ENCODE peak calls at places on chromosomes 6 and 20, in four cellular contexts. P is MM.1S, R is spleen, D is fibroblast of pulmonary artery. W is an unnamed sample.

GRCh38 chr6:131976545-131977061 is 25.4 kb upstream of the CCN2 start:
- DNase-seq in P (no peak), R (no peak), D (peak), W (no peak)

GRCh38 chr6:70669133-70669532 is 1.4 kb downstream of the SMAP1 start:
- DNase-seq in P (no peak), R (no peak), D (no peak), W (no peak)

GRCh38 chr6:111361648-111362047 is 121.4 kb downstream of the REV3L start:
- DNase-seq in P (no peak), R (no peak), D (peak), W (no peak)

GRCh38 chr6:144737998-144738397 is 452.9 kb downstream of the UTRN start:
- DNase-seq in P (no peak), R (no peak), D (no peak), W (no peak)

GRCh38 chr20:49794336-49795124 is 18.1 kb upstream of the SLC9A8 start:
- DNase-seq in P (no peak), R (no peak), D (no peak), W (no peak)

GRCh38 chr6:46655803-46656202 is 3.0 kb downstream of the SLC25A27 start:
- DNase-seq in P (no peak), R (no peak), D (no peak), W (no peak)

GRCh38 chr20:36854343-36855240 is 21.3 kb upstream of the TLDC2 start:
- DNase-seq in P (no peak), R (no peak), D (no peak), W (no peak)

GRCh38 chr6:108805611-108806181 is 42.5 kb upstream of the ARMC2 start:
- DNase-seq in P (no peak), R (no peak), D (no peak), W (no peak)

GRCh38 chr6:4441981-4442434 is 306.6 kb upstream of the ECI2 start:
- DNase-seq in P (no peak), R (no peak), D (peak), W (no peak)

GRCh38 chr6:130132286-130132701 is 90.5 kb downstream of the SAMD3 start:
- DNase-seq in P (no peak), R (no peak), D (no peak), W (no peak)

GRCh38 chr6:134035823-134036296 is 16.6 kb downstream of the SLC2A12 start:
- DNase-seq in P (peak), R (no peak), D (peak), W (no peak)

GRCh38 chr6:99353126-99353525 is 3.7 kb upstream of the FAXC start:
- DNase-seq in P (no peak), R (no peak), D (peak), W (no peak)

GRCh38 chr20:50172347-50173013 is 18.1 kb upstream of the CEBPB start:
- DNase-seq in P (no peak), R (peak), D (peak), W (no peak)

GRCh38 chr6:48560408-48560807 is 449.4 kb upstream of the PTCHD4 start:
- DNase-seq in P (no peak), R (no peak), D (peak), W (no peak)

GRCh38 chr20:44109951-44110361 is 77.0 kb downstream of the JPH2 start:
- DNase-seq in P (no peak), R (no peak), D (peak), W (no peak)

GRCh38 chr20:2341336-2341735 is 39.4 kb upstream of the TGM6 start:
- DNase-seq in P (no peak), R (no peak), D (no peak), W (no peak)

GRCh38 chr6:1187293-1188131 is 124.4 kb upstream of the FOXQ1 start:
- DNase-seq in P (no peak), R (no peak), D (no peak), W (no peak)

GRCh38 chr6:49787176-49787575 is at the start of gene PGK2:
- DNase-seq in P (peak), R (no peak), D (no peak), W (no peak)

GRCh38 chr6:52514514-52514913 is 62.3 kb downstream of the TRAM2 start:
- DNase-seq in P (no peak), R (no peak), D (peak), W (no peak)

GRCh38 chr6:25956231-25956630 is 6.4 kb upstream of the TRIM38 start:
- DNase-seq in P (no peak), R (no peak), D (no peak), W (no peak)

GRCh38 chr20:33915726-33916331 is 77.9 kb upstream of the RALY start:
- DNase-seq in P (peak), R (peak), D (peak), W (no peak)

GRCh38 chr6:1363729-1364572 is 25.4 kb upstream of the FOXF2 start:
- DNase-seq in P (no peak), R (no peak), D (no peak), W (no peak)

GRCh38 chr6:28353981-28354676 is 4.4 kb downstream of the ZKSCAN3 start:
- DNase-seq in P (no peak), R (no peak), D (peak), W (no peak)

GRCh38 chr6:25713802-25714201 is 40.7 kb upstream of the SLC17A4 start:
- DNase-seq in P (no peak), R (no peak), D (peak), W (no peak)

GRCh38 chr6:71459162-71459561 is 170.6 kb downstream of the OGFRL1 start:
- DNase-seq in P (no peak), R (no peak), D (no peak), W (no peak)

GRCh38 chr6:77136086-77136485 is 327.2 kb downstream of the HTR1B start:
- DNase-seq in P (no peak), R (no peak), D (no peak), W (no peak)

GRCh38 chr20:22746957-22747356 is 162.6 kb upstream of the FOXA2 start:
- DNase-seq in P (no peak), R (no peak), D (no peak), W (no peak)

GRCh38 chr6:154488802-154489437 is 21.6 kb downstream of the CNKSR3 start:
- DNase-seq in P (no peak), R (no peak), D (peak), W (no peak)

GRCh38 chr6:90384720-90385119 is 88.1 kb upstream of the BACH2 start:
- DNase-seq in P (no peak), R (no peak), D (no peak), W (no peak)

GRCh38 chr6:164396071-164397047 is 913.0 kb downstream of the C6orf118 start:
- DNase-seq in P (peak), R (no peak), D (no peak), W (no peak)

GRCh38 chr6:16761469-16762264 is 407 bp upstream of the ATXN1 start:
- DNase-seq in P (peak), R (peak), D (peak), W (peak)
- TF ChIP-seq CTCF in P (peak), R (peak), D (no peak), W (peak)

GRCh38 chr20:61872371-61872900 is 193.2 kb downstream of the TAF4 start:
- DNase-seq in P (no peak), R (no peak), D (no peak), W (no peak)

GRCh38 chr20:61875996-61876395 is 189.7 kb downstream of the TAF4 start:
- DNase-seq in P (no peak), R (no peak), D (no peak), W (no peak)

GRCh38 chr20:61873651-61874420 is 191.8 kb downstream of the TAF4 start:
- DNase-seq in P (no peak), R (no peak), D (no peak), W (no peak)

GRCh38 chr20:61875221-61875885 is 190.3 kb downstream of the TAF4 start:
- DNase-seq in P (no peak), R (no peak), D (no peak), W (no peak)

GRCh38 chr20:61874421-61875068 is 191.1 kb downstream of the TAF4 start:
- DNase-seq in P (no peak), R (no peak), D (no peak), W (no peak)
- TF ChIP-seq CTCF in P (no peak), R (no peak), D (no peak), W (peak)

GRCh38 chr6:55293116-55293515 is 34.2 kb upstream of the GFRAL start:
- DNase-seq in P (peak), R (no peak), D (peak), W (no peak)
- TF ChIP-seq CTCF in P (peak), R (no peak), D (peak), W (peak)

GRCh38 chr20:48584391-48585249 is 243.2 kb downstream of the PREX1 start:
- DNase-seq in P (no peak), R (peak), D (no peak), W (no peak)
- TF ChIP-seq CTCF in P (no peak), R (no peak), D (no peak), W (no peak)

GRCh38 chr6:33092385-33092784 is 16.6 kb downstream of the HLA-DPB1 start:
- DNase-seq in P (no peak), R (no peak), D (no peak), W (no peak)

GRCh38 chr6:33088258-33088930 is 12.6 kb downstream of the HLA-DPB1 start:
- DNase-seq in P (no peak), R (no peak), D (no peak), W (no peak)

GRCh38 chr6:33088931-33089640 is 13.3 kb downstream of the HLA-DPB1 start:
- DNase-seq in P (no peak), R (no peak), D (peak), W (no peak)

GRCh38 chr6:33093857-33094256 is 18.1 kb downstream of the HLA-DPB1 start:
- DNase-seq in P (no peak), R (no peak), D (no peak), W (no peak)

DNA sequence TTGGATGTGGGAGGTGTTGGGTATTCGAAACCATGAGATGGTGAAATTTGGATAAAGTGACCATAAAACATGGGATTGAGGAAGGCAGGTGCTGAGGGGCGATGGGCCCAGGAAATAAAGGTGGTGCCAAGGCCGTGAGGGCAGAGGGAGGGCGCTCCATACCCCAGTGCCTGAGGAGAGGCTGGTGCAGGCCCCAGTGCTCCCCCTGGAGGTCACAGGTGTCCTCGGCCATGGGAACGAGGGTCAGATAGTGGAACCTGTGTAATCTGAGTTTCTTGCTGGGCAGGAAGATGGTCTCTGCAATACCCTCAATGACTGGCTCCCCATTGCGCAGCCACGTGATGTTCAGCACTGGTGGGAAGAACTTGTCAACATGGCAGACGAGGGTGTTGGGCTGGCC is 16.2 kb downstream of the HLA-DPB1 start:
- DNase-seq in P (peak), R (no peak), D (no peak), W (no peak)
- TF ChIP-seq CTCF in P (peak), R (peak), D (peak), W (peak)

GRCh38 chr20:20237093-20237959 is 130.6 kb upstream of the INSM1 start:
- DNase-seq in P (peak), R (no peak), D (peak), W (no peak)
- TF ChIP-seq CTCF in P (peak), R (peak), D (peak), W (peak)

GRCh38 chr6:34475167-34476047 is 9.5 kb downstream of the PACSIN1 start:
- DNase-seq in P (no peak), R (no peak), D (no peak), W (no peak)
- TF ChIP-seq CTCF in P (no peak), R (no peak), D (no peak), W (no peak)

DNA sequence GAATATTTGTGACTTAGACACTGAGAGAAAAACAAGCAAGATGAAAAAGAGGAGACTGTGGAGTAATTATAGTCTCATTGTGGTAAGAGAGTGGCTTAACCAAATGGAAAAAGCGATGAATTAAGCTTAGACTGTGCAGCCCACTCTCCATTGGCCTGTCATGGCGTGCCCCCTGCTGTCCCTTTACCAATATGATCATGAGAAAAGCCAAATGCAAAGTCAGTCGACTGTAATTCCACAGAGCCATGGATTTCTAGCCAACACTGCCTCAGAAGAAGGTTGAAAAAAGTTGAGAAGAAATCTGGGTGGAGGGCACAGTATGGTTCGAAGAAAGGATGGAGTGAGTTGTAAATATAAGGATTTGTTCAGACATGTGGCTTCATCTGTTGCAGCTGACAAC is 251.3 kb downstream of the DOK5 start:
- DNase-seq in P (peak), R (no peak), D (no peak), W (no peak)
- TF ChIP-seq CTCF in P (peak), R (no peak), D (no peak), W (no peak)

DNA sequence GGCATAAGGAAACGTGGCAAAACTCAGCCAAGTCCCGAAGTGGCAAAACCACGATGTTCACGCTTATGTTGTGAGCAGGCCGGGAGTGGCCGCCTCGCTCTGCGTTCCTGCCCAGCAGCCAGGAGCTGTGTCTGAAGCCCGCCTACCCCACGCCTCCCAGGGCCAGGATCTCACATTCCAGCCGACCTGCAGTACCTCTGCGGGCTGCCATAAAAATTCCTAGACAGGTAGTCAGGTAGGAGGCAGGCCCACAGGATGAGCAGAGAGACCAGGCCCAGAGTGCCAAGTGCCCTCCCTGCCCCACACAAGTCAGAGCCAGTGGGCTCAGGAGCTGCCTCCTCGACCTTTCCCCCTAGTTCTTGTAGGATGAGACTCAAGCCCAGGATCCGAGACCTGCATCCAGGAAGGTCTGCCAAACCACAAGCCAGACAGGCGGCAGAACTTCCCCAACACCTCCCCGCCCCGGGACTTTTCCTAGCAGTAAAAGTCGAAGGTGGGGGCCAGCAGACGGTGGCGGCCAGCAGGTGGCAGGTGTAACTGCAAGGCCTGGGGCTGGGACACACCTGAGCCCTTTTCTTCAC is 16.7 kb downstream of the PMEPA1 start:
- DNase-seq in P (no peak), R (no peak), D (no peak), W (no peak)
- TF ChIP-seq CTCF in P (peak), R (no peak), D (no peak), W (peak)

DNA sequence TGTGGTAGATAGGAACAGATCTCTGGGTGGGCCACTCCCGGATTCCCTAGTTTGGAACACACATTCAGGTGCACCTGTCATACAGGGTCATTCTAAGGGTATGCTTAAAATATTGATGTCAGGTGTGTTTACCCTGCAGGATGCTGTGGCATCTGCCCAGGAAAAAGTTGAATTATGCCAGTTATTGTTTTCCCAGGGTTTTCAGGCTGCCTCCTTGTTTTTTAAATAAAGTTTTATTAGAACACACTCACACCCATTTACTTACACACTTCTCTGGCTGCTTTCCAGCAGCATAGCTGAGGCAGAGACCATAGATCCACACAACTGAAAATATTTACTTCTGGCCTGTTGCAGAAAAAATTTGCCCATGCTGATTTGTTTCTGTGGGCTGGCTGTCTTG is 76.5 kb downstream of the PHACTR3 start:
- DNase-seq in P (no peak), R (no peak), D (no peak), W (no peak)
- TF ChIP-seq CTCF in P (no peak), R (no peak), D (no peak), W (no peak)